ENCODE peak calls at places on chromosome 7, in ten cellular contexts. One of them, this sample, is unnamed. For H3K27me3, the result is how much of the 10 kb centered on the place peaks cover.

GRCh38 chr7:26117142-26117807 is 34.7 kb upstream of the NFE2L3 start:
- DNase-seq in iPS DF 6.9: no peak
- DNase-seq in transverse colon: no peak
- DNase-seq in CD4-positive, CD25-positive, alpha-beta regulatory T cell: no peak
- DNase-seq in stomach: no peak
- DNase-seq in ovary: no peak
- DNase-seq in small intestine: no peak
- DNase-seq in ascending aorta: no peak
- DNase-seq in fibroblast of lung: no peak
- DNase-seq in upper lobe of right lung: no peak
- DNase-seq in this sample: no peak

GRCh38 chr7:121994625-121995410 is 121.9 kb downstream of the PTPRZ1 start:
- DNase-seq in iPS DF 6.9: peak
- DNase-seq in CD4-positive, CD25-positive, alpha-beta regulatory T cell: peak
- DNase-seq in ascending aorta: no peak
- DNase-seq in fibroblast of lung: peak
- DNase-seq in ovary: peak
- DNase-seq in transverse colon: peak
- DNase-seq in small intestine: peak
- DNase-seq in upper lobe of right lung: no peak
- DNase-seq in stomach: peak
- DNase-seq in this sample: no peak

GRCh38 chr7:110774066-110774465 is 316.9 kb upstream of the LRRN3 start:
- DNase-seq in upper lobe of right lung: no peak
- DNase-seq in ovary: no peak
- DNase-seq in stomach: no peak
- DNase-seq in transverse colon: no peak
- DNase-seq in fibroblast of lung: no peak
- DNase-seq in small intestine: no peak
- DNase-seq in ascending aorta: no peak
- DNase-seq in CD4-positive, CD25-positive, alpha-beta regulatory T cell: no peak
- DNase-seq in iPS DF 6.9: no peak
- DNase-seq in this sample: no peak

GRCh38 chr7:91436655-91437054 is 172.4 kb downstream of the FZD1 start:
- DNase-seq in stomach: no peak
- DNase-seq in fibroblast of lung: no peak
- DNase-seq in small intestine: no peak
- DNase-seq in CD4-positive, CD25-positive, alpha-beta regulatory T cell: no peak
- DNase-seq in transverse colon: no peak
- DNase-seq in iPS DF 6.9: no peak
- DNase-seq in ovary: no peak
- DNase-seq in upper lobe of right lung: no peak
- DNase-seq in ascending aorta: no peak
- DNase-seq in this sample: no peak

GRCh38 chr7:53656881-53657280 is 621.4 kb downstream of the POM121L12 start:
- DNase-seq in transverse colon: no peak
- DNase-seq in ovary: no peak
- DNase-seq in stomach: no peak
- DNase-seq in fibroblast of lung: no peak
- DNase-seq in small intestine: no peak
- DNase-seq in CD4-positive, CD25-positive, alpha-beta regulatory T cell: no peak
- DNase-seq in ascending aorta: no peak
- DNase-seq in iPS DF 6.9: no peak
- DNase-seq in upper lobe of right lung: no peak
- DNase-seq in this sample: no peak

GRCh38 chr7:47568569-47568968 is 13.3 kb downstream of the TNS3 start:
- DNase-seq in stomach: no peak
- DNase-seq in ascending aorta: no peak
- DNase-seq in upper lobe of right lung: no peak
- DNase-seq in iPS DF 6.9: no peak
- DNase-seq in transverse colon: no peak
- DNase-seq in ovary: peak
- DNase-seq in fibroblast of lung: no peak
- DNase-seq in small intestine: no peak
- DNase-seq in CD4-positive, CD25-positive, alpha-beta regulatory T cell: no peak
- DNase-seq in this sample: peak

GRCh38 chr7:141238546-141239218 is 164.8 kb downstream of the TMEM178B start:
- DNase-seq in small intestine: no peak
- DNase-seq in transverse colon: no peak
- DNase-seq in ovary: no peak
- DNase-seq in ascending aorta: no peak
- DNase-seq in CD4-positive, CD25-positive, alpha-beta regulatory T cell: no peak
- DNase-seq in iPS DF 6.9: no peak
- DNase-seq in upper lobe of right lung: no peak
- DNase-seq in fibroblast of lung: no peak
- DNase-seq in stomach: no peak
- DNase-seq in this sample: no peak

GRCh38 chr7:133510326-133511055 is 257.6 kb downstream of the EXOC4 start:
- DNase-seq in upper lobe of right lung: no peak
- DNase-seq in transverse colon: no peak
- DNase-seq in stomach: no peak
- DNase-seq in fibroblast of lung: no peak
- DNase-seq in ascending aorta: no peak
- DNase-seq in ovary: no peak
- DNase-seq in CD4-positive, CD25-positive, alpha-beta regulatory T cell: no peak
- DNase-seq in iPS DF 6.9: no peak
- DNase-seq in small intestine: peak
- DNase-seq in this sample: no peak

GRCh38 chr7:150451097-150451793 is 815 bp downstream of the GIMAP8 start:
- DNase-seq in iPS DF 6.9: no peak
- DNase-seq in ascending aorta: no peak
- DNase-seq in small intestine: peak
- DNase-seq in fibroblast of lung: no peak
- DNase-seq in transverse colon: peak
- DNase-seq in ovary: no peak
- DNase-seq in upper lobe of right lung: no peak
- DNase-seq in CD4-positive, CD25-positive, alpha-beta regulatory T cell: peak
- DNase-seq in stomach: no peak
- DNase-seq in this sample: peak

GRCh38 chr7:98119257-98119918 is 12.7 kb downstream of the LMTK2 start:
- DNase-seq in iPS DF 6.9: no peak
- DNase-seq in ovary: no peak
- DNase-seq in stomach: no peak
- DNase-seq in upper lobe of right lung: no peak
- DNase-seq in CD4-positive, CD25-positive, alpha-beta regulatory T cell: no peak
- DNase-seq in small intestine: no peak
- DNase-seq in transverse colon: no peak
- DNase-seq in ascending aorta: no peak
- DNase-seq in fibroblast of lung: peak
- DNase-seq in this sample: no peak

GRCh38 chr7:131859162-131859821 is 302.9 kb upstream of the PODXL start:
- DNase-seq in upper lobe of right lung: peak
- DNase-seq in ovary: peak
- DNase-seq in CD4-positive, CD25-positive, alpha-beta regulatory T cell: peak
- DNase-seq in stomach: peak
- DNase-seq in ascending aorta: no peak
- DNase-seq in transverse colon: peak
- DNase-seq in iPS DF 6.9: peak
- DNase-seq in small intestine: peak
- DNase-seq in fibroblast of lung: peak
- DNase-seq in this sample: peak

GRCh38 chr7:72098812-72099211 is 313.3 kb downstream of the CALN1 start:
- DNase-seq in ascending aorta: no peak
- DNase-seq in iPS DF 6.9: no peak
- DNase-seq in fibroblast of lung: no peak
- DNase-seq in stomach: no peak
- DNase-seq in CD4-positive, CD25-positive, alpha-beta regulatory T cell: no peak
- DNase-seq in transverse colon: no peak
- DNase-seq in ovary: no peak
- DNase-seq in small intestine: no peak
- DNase-seq in upper lobe of right lung: no peak
- DNase-seq in this sample: no peak

GRCh38 chr7:112985377-112985987 is 101.1 kb downstream of the GPR85 start:
- DNase-seq in transverse colon: no peak
- DNase-seq in fibroblast of lung: peak
- DNase-seq in CD4-positive, CD25-positive, alpha-beta regulatory T cell: no peak
- DNase-seq in small intestine: no peak
- DNase-seq in iPS DF 6.9: no peak
- DNase-seq in stomach: no peak
- DNase-seq in ascending aorta: no peak
- DNase-seq in ovary: no peak
- DNase-seq in upper lobe of right lung: no peak
- DNase-seq in this sample: no peak

GRCh38 chr7:23472974-23473847 is 2.9 kb upstream of the IGF2BP3 start:
- DNase-seq in small intestine: peak
- DNase-seq in ascending aorta: no peak
- DNase-seq in ovary: no peak
- DNase-seq in CD4-positive, CD25-positive, alpha-beta regulatory T cell: no peak
- DNase-seq in fibroblast of lung: peak
- DNase-seq in stomach: no peak
- DNase-seq in iPS DF 6.9: no peak
- DNase-seq in transverse colon: no peak
- DNase-seq in upper lobe of right lung: no peak
- DNase-seq in this sample: no peak

GRCh38 chr7:87599336-87599735 is 1.3 kb downstream of the ABCB1 start:
- DNase-seq in ovary: no peak
- DNase-seq in ascending aorta: peak
- DNase-seq in transverse colon: peak
- DNase-seq in small intestine: peak
- DNase-seq in iPS DF 6.9: no peak
- DNase-seq in stomach: peak
- DNase-seq in fibroblast of lung: no peak
- DNase-seq in upper lobe of right lung: no peak
- DNase-seq in CD4-positive, CD25-positive, alpha-beta regulatory T cell: no peak
- DNase-seq in this sample: peak

GRCh38 chr7:135774284-135774683 is 25.7 kb upstream of the FAM180A start:
- DNase-seq in stomach: no peak
- DNase-seq in fibroblast of lung: peak
- DNase-seq in transverse colon: peak
- DNase-seq in iPS DF 6.9: no peak
- DNase-seq in small intestine: peak
- DNase-seq in ascending aorta: no peak
- DNase-seq in ovary: no peak
- DNase-seq in upper lobe of right lung: no peak
- DNase-seq in CD4-positive, CD25-positive, alpha-beta regulatory T cell: no peak
- DNase-seq in this sample: no peak

GRCh38 chr7:41476117-41476803 is 226.6 kb downstream of the INHBA start:
- DNase-seq in fibroblast of lung: no peak
- DNase-seq in ascending aorta: no peak
- DNase-seq in ovary: no peak
- DNase-seq in upper lobe of right lung: no peak
- DNase-seq in stomach: no peak
- DNase-seq in CD4-positive, CD25-positive, alpha-beta regulatory T cell: no peak
- DNase-seq in transverse colon: no peak
- DNase-seq in small intestine: no peak
- DNase-seq in iPS DF 6.9: no peak
- DNase-seq in this sample: no peak

GRCh38 chr7:94410471-94411466 is 16.1 kb downstream of the COL1A2 start:
- DNase-seq in transverse colon: no peak
- DNase-seq in CD4-positive, CD25-positive, alpha-beta regulatory T cell: no peak
- DNase-seq in ascending aorta: no peak
- DNase-seq in iPS DF 6.9: no peak
- DNase-seq in small intestine: no peak
- DNase-seq in ovary: no peak
- DNase-seq in fibroblast of lung: no peak
- DNase-seq in stomach: no peak
- DNase-seq in upper lobe of right lung: no peak
- DNase-seq in this sample: no peak

GRCh38 chr7:9718071-9718470 is 1255.6 kb upstream of the PHF14 start:
- DNase-seq in small intestine: no peak
- DNase-seq in upper lobe of right lung: no peak
- DNase-seq in stomach: no peak
- DNase-seq in transverse colon: no peak
- DNase-seq in fibroblast of lung: no peak
- DNase-seq in CD4-positive, CD25-positive, alpha-beta regulatory T cell: no peak
- DNase-seq in iPS DF 6.9: no peak
- DNase-seq in ascending aorta: no peak
- DNase-seq in ovary: no peak
- DNase-seq in this sample: no peak

GRCh38 chr7:50415844-50416243 is 34.3 kb downstream of the FIGNL1 start:
- DNase-seq in upper lobe of right lung: no peak
- DNase-seq in fibroblast of lung: no peak
- DNase-seq in CD4-positive, CD25-positive, alpha-beta regulatory T cell: no peak
- DNase-seq in transverse colon: no peak
- DNase-seq in iPS DF 6.9: no peak
- DNase-seq in ascending aorta: no peak
- DNase-seq in stomach: no peak
- DNase-seq in small intestine: no peak
- DNase-seq in ovary: no peak
- DNase-seq in this sample: no peak
- H3K27me3 ChIP-seq in upper lobe of right lung: under half
- H3K27me3 ChIP-seq in fibroblast of lung: under half
- H3K27me3 ChIP-seq in CD4-positive, CD25-positive, alpha-beta regulatory T cell: under half
- H3K27me3 ChIP-seq in transverse colon: under half
- H3K27me3 ChIP-seq in iPS DF 6.9: under half
- H3K27me3 ChIP-seq in ascending aorta: under half
- H3K27me3 ChIP-seq in stomach: under half
- H3K27me3 ChIP-seq in small intestine: under half
- H3K27me3 ChIP-seq in ovary: under half
- H3K27me3 ChIP-seq in this sample: under half

GRCh38 chr7:155950898-155951553 is 138.8 kb upstream of the SHH start:
- DNase-seq in iPS DF 6.9: no peak
- DNase-seq in upper lobe of right lung: no peak
- DNase-seq in transverse colon: no peak
- DNase-seq in stomach: peak
- DNase-seq in ovary: no peak
- DNase-seq in CD4-positive, CD25-positive, alpha-beta regulatory T cell: no peak
- DNase-seq in ascending aorta: no peak
- DNase-seq in small intestine: peak
- DNase-seq in fibroblast of lung: no peak
- DNase-seq in this sample: no peak
- H3K27ac ChIP-seq in iPS DF 6.9: no peak
- H3K27ac ChIP-seq in upper lobe of right lung: no peak
- H3K27ac ChIP-seq in transverse colon: no peak
- H3K27ac ChIP-seq in stomach: peak
- H3K27ac ChIP-seq in ovary: no peak
- H3K27ac ChIP-seq in CD4-positive, CD25-positive, alpha-beta regulatory T cell: no peak
- H3K27ac ChIP-seq in ascending aorta: no peak
- H3K27ac ChIP-seq in small intestine: peak
- H3K27ac ChIP-seq in fibroblast of lung: peak
- H3K27ac ChIP-seq in this sample: no peak

GRCh38 chr7:156460861-156461632 is 179.5 kb upstream of the RNF32 start:
- DNase-seq in transverse colon: no peak
- DNase-seq in stomach: peak
- DNase-seq in upper lobe of right lung: no peak
- DNase-seq in ascending aorta: no peak
- DNase-seq in iPS DF 6.9: no peak
- DNase-seq in small intestine: no peak
- DNase-seq in ovary: no peak
- DNase-seq in fibroblast of lung: no peak
- DNase-seq in CD4-positive, CD25-positive, alpha-beta regulatory T cell: no peak
- DNase-seq in this sample: no peak
- H3K27me3 ChIP-seq in transverse colon: under half
- H3K27me3 ChIP-seq in stomach: under half
- H3K27me3 ChIP-seq in upper lobe of right lung: under half
- H3K27me3 ChIP-seq in ascending aorta: under half
- H3K27me3 ChIP-seq in iPS DF 6.9: under half
- H3K27me3 ChIP-seq in small intestine: under half
- H3K27me3 ChIP-seq in ovary: under half
- H3K27me3 ChIP-seq in fibroblast of lung: under half
- H3K27me3 ChIP-seq in CD4-positive, CD25-positive, alpha-beta regulatory T cell: under half
- H3K27me3 ChIP-seq in this sample: under half

GRCh38 chr7:24972991-24973390 is 7.0 kb downstream of the OSBPL3 start:
- DNase-seq in transverse colon: no peak
- DNase-seq in fibroblast of lung: peak
- DNase-seq in stomach: no peak
- DNase-seq in ascending aorta: no peak
- DNase-seq in upper lobe of right lung: no peak
- DNase-seq in ovary: no peak
- DNase-seq in small intestine: no peak
- DNase-seq in CD4-positive, CD25-positive, alpha-beta regulatory T cell: no peak
- DNase-seq in iPS DF 6.9: no peak
- DNase-seq in this sample: no peak
- H3K27ac ChIP-seq in transverse colon: no peak
- H3K27ac ChIP-seq in fibroblast of lung: peak
- H3K27ac ChIP-seq in stomach: no peak
- H3K27ac ChIP-seq in ascending aorta: no peak
- H3K27ac ChIP-seq in upper lobe of right lung: no peak
- H3K27ac ChIP-seq in ovary: no peak
- H3K27ac ChIP-seq in small intestine: no peak
- H3K27ac ChIP-seq in CD4-positive, CD25-positive, alpha-beta regulatory T cell: no peak
- H3K27ac ChIP-seq in iPS DF 6.9: no peak
- H3K27ac ChIP-seq in this sample: no peak

This sample was measured in spleen.